ENCODE peak calls at places on chromosomes 11 and 22, in nine cellular contexts. O is psoas muscle; H is CD8-positive, alpha-beta memory T cell; W is RWPE2; D is A549; M is coronary artery; F is stomach; G is left ventricle myocardium inferior; B is body of pancreas. Y is an unnamed sample.

GRCh38 chr22:39656495-39657490 is 86.2 kb downstream of the CACNA1I start:
- DNase-seq in O (no peak), H (no peak), W (no peak), D (no peak), M (no peak), F (no peak), G (no peak), B (peak), Y (no peak)

GRCh38 chr11:41053894-41054293 is 405.6 kb downstream of the LRRC4C start:
- DNase-seq in O (no peak), H (no peak), W (no peak), D (no peak), M (no peak), F (no peak), G (no peak), B (no peak), Y (no peak)

GRCh38 chr11:14449302-14449714 is 50.3 kb downstream of the COPB1 start:
- DNase-seq in O (no peak), H (no peak), W (no peak), D (no peak), M (no peak), F (no peak), G (no peak), B (no peak), Y (no peak)

GRCh38 chr22:28930357-28931007 is 47.1 kb downstream of the ZNRF3 start:
- DNase-seq in O (no peak), H (no peak), W (no peak), D (no peak), M (no peak), F (no peak), G (no peak), B (no peak), Y (no peak)

GRCh38 chr22:39468487-39469325 is 11.9 kb downstream of the MGAT3 start:
- DNase-seq in O (no peak), H (no peak), W (no peak), D (no peak), M (no peak), F (no peak), G (no peak), B (no peak), Y (no peak)

GRCh38 chr22:26536056-26536761 is 23.9 kb upstream of the TFIP11 start:
- DNase-seq in O (no peak), H (no peak), W (no peak), D (no peak), M (no peak), F (no peak), G (no peak), B (peak), Y (no peak)

GRCh38 chr22:48491451-48491941 is 1336.2 kb downstream of the BRD1 start:
- DNase-seq in O (no peak), H (no peak), W (no peak), D (peak), M (no peak), F (no peak), G (no peak), B (no peak), Y (no peak)

GRCh38 chr11:84714316-84714780 is 912.8 kb downstream of the DLG2 start:
- DNase-seq in O (peak), H (no peak), W (peak), D (peak), M (no peak), F (peak), G (peak), B (peak), Y (peak)

GRCh38 chr11:119318240-119319135 is 1.6 kb upstream of the MCAM start:
- DNase-seq in O (no peak), H (peak), W (no peak), D (no peak), M (peak), F (no peak), G (no peak), B (peak), Y (no peak)

GRCh38 chr11:75024764-75025211 is 36.1 kb downstream of the NEU3 start:
- DNase-seq in O (no peak), H (no peak), W (no peak), D (no peak), M (no peak), F (no peak), G (no peak), B (no peak), Y (no peak)

GRCh38 chr11:105738972-105739574 is 129.2 kb downstream of the GRIA4 start:
- DNase-seq in O (no peak), H (no peak), W (no peak), D (no peak), M (no peak), F (no peak), G (no peak), B (no peak), Y (no peak)

GRCh38 chr22:21657361-21658118 is 8.3 kb upstream of the PPIL2 start:
- DNase-seq in O (peak), H (peak), W (peak), D (peak), M (no peak), F (peak), G (peak), B (peak), Y (no peak)

GRCh38 chr11:8263109-8263768 is 439 bp downstream of the LMO1 start:
- DNase-seq in O (no peak), H (no peak), W (no peak), D (no peak), M (no peak), F (no peak), G (no peak), B (no peak), Y (peak)

GRCh38 chr22:47802446-47802845 is 1040.0 kb downstream of the TBC1D22A start:
- DNase-seq in O (no peak), H (no peak), W (no peak), D (no peak), M (peak), F (no peak), G (no peak), B (no peak), Y (no peak)

GRCh38 chr11:46352063-46352841 is 5.0 kb downstream of the DGKZ start:
- DNase-seq in O (peak), H (peak), W (no peak), D (no peak), M (no peak), F (peak), G (no peak), B (peak), Y (no peak)

DNA sequence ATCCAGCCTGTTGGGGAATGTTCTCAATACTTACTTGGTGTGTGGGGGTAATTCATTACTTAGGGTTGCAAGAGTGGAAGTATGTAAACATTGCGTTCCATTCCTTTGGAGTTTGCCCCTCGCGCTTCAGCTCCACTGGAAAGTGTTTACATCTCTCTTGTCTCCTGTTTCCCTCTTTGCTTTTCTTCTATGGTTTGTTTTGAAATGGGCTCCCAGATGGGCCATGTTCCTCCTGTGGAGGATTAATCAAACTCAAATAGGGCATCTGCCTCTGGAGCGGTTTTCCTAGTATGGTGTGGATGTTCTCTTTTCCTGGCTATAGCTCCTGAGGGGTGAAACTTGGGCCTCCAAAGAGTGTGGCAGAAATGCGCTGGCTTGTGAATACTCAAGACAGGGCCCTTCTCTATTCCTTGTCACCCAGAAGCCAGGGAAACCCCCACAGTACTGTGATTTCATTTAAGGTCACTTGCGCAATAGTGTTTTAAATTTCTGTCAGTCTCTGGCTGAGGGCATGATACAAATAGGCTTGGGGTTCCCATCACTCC is 51.9 kb downstream of the CD44 start:
- DNase-seq in O (no peak), H (no peak), W (no peak), D (no peak), M (no peak), F (no peak), G (no peak), B (no peak), Y (peak)
- H3K27ac ChIP-seq in O (no peak), H (no peak), W (no peak), D (no peak), M (no peak), F (peak), G (no peak), B (no peak), Y (peak)

GRCh38 chr11:78982377-78982925 is 407.8 kb upstream of the NARS2 start:
- DNase-seq in O (no peak), H (no peak), W (no peak), D (no peak), M (no peak), F (no peak), G (no peak), B (no peak), Y (no peak)
- H3K27ac ChIP-seq in O (no peak), H (no peak), W (no peak), D (no peak), M (no peak), F (no peak), G (no peak), B (no peak), Y (no peak)

GRCh38 chr22:35972559-35972958 is 56.1 kb downstream of the RBFOX2 start:
- DNase-seq in O (no peak), H (no peak), W (no peak), D (no peak), M (no peak), F (no peak), G (no peak), B (no peak), Y (no peak)

GRCh38 chr22:35973388-35973787 is 55.2 kb downstream of the RBFOX2 start:
- DNase-seq in O (no peak), H (no peak), W (no peak), D (no peak), M (no peak), F (no peak), G (no peak), B (peak), Y (no peak)

GRCh38 chr22:35967046-35967397 is 61.6 kb downstream of the RBFOX2 start:
- DNase-seq in O (no peak), H (no peak), W (no peak), D (no peak), M (no peak), F (no peak), G (no peak), B (no peak), Y (no peak)

GRCh38 chr22:35970601-35971417 is 57.8 kb downstream of the RBFOX2 start:
- DNase-seq in O (no peak), H (no peak), W (no peak), D (no peak), M (no peak), F (no peak), G (no peak), B (no peak), Y (no peak)

DNA sequence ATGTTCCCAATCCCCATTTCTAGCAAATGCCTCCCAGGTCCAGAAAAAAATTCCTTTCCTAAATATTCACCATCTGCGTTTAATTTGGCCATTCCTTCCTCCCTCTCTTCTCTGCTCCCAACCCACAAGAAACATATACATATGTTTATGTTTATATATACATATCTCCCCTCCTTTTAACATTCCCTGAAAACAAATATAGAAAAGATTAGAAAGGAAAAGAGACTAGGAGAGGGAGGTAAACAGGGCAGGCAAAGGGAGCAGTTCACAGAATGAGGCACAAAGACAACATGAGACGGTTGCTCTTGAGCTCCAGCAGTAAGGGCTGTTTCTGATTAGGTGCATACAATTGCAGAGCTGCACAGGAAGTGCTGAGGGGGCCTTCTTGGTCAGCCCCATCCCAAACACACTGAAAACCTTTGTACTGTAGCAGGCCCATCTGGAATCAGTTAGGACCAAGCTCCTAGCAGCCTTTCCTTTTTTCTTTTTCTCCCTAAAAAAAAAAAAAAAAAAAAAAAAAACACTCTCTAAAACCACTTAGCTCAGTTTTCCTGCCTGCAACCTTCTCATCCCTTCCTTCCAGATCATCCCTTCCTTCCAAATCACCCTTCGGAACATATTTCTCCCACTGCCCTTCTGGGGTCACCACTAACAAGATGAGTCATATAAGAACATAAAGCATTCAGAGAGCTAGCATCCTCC is 57.1 kb downstream of the RBFOX2 start:
- DNase-seq in O (no peak), H (no peak), W (no peak), D (no peak), M (no peak), F (no peak), G (no peak), B (no peak), Y (no peak)
- H3K27ac ChIP-seq in O (no peak), H (no peak), W (no peak), D (no peak), M (peak), F (peak), G (peak), B (peak), Y (peak)

DNA sequence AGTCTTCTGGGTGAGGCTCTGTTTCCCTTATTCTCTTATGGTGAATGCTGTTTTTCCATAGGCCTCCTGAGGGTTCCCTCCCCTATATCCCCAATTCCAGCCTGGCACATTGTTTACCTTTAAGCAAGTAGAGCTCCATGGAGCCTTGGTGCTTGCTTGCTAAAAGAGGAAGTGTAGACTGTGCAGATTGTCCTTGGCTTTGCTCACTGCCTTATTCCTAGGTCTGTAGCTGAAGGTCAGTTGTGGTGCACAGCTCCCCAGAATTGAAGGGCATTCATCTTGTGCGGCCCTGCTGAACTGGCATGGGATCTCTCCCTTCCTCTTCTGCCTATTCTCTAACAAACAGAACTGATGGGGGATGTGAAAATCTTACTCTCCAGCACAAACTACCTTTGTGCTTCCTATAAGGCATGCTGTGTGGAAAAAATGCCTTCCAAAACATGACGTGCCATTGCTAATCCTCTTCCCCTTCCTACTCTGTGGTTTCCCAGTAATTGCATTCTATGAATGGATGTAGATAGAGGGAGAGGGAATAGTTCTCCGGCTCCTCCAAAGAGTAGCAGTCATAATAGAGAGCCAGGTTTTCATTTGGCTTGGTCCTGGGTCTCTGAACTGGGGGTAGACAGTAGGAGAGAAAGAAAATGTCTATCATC is 34.2 kb upstream of the PLET1 start:
- DNase-seq in O (no peak), H (no peak), W (no peak), D (no peak), M (no peak), F (no peak), G (no peak), B (no peak), Y (no peak)
- H3K27ac ChIP-seq in O (peak), H (no peak), W (no peak), D (no peak), M (no peak), F (peak), G (peak), B (no peak), Y (no peak)

DNA sequence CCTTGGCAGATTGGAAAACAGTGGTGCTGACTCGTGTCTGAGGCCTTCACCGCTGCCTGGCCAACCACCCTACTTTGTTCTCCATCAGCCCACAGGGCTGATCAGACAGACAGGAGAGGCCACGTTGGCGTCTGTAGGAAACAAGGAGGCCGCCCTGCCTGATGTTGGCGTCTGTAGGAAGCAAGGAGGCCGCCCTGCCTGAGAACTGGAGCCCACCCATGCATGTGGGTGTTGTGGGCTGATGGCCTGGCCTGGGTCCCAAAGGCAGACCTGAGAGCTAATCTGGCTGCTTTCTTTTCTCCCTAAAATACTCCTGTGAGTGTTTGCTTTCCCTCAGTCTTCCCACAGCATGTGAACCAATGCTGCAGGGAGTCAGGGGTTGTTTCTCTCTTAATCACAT is 57.3 kb downstream of the SBF1 start:
- DNase-seq in O (no peak), H (no peak), W (no peak), D (no peak), M (no peak), F (no peak), G (no peak), B (no peak), Y (no peak)
- H3K27ac ChIP-seq in O (no peak), H (no peak), W (no peak), D (no peak), M (no peak), F (no peak), G (no peak), B (no peak), Y (no peak)

DNA sequence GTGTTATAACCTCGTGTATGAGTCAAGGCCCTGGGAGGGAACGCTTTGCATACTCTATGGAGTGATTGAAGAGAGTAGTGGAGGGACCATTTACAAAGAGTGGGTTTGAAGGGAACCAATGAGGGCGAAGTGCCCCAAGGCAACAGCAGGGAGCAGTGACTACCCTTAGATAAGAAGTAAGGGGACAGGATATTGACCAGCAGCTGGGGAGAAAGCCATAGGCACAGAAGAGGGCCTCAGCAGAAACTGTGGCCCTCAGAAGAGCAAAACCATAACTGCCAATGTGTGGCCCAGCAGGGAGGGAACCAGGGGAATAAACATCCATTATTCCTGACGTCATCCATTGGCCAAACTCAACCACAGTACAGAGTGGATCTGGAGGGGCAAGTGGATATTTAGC is 24.7 kb downstream of the PARVA start:
- DNase-seq in O (no peak), H (no peak), W (no peak), D (no peak), M (no peak), F (no peak), G (no peak), B (no peak), Y (no peak)
- H3K27ac ChIP-seq in O (no peak), H (no peak), W (no peak), D (no peak), M (no peak), F (peak), G (peak), B (no peak), Y (no peak)

GRCh38 chr11:69868871-69869270 is 49.7 kb upstream of the FGF3 start:
- DNase-seq in O (no peak), H (no peak), W (no peak), D (no peak), M (peak), F (no peak), G (no peak), B (no peak), Y (no peak)
- H3K27ac ChIP-seq in O (no peak), H (no peak), W (no peak), D (no peak), M (no peak), F (no peak), G (no peak), B (no peak), Y (no peak)

GRCh38 chr11:59426361-59427067 is at the start of gene OR5A2:
- DNase-seq in O (no peak), H (no peak), W (no peak), D (no peak), M (no peak), F (no peak), G (no peak), B (no peak), Y (no peak)
- H3K27ac ChIP-seq in O (no peak), H (no peak), W (no peak), D (no peak), M (no peak), F (no peak), G (no peak), B (no peak), Y (no peak)